ENCODE peak calls at places on chromosomes 12 and 14, in five cellular contexts. G is neural progenitor cell, Z is PC-3, D is kidney epithelial cell, U is heart left ventricle. S is an unnamed sample.

GRCh38 chr12:48043771-48044170 is 39.5 kb upstream of the COL2A1 start:
- DNase-seq in G (no peak), Z (no peak), D (no peak), U (no peak), S (no peak)

GRCh38 chr12:69834566-69834965 is 9.5 kb downstream of the MYRFL start:
- DNase-seq in G (no peak), Z (no peak), D (no peak), U (no peak), S (no peak)

GRCh38 chr12:67358686-67359374 is 89.7 kb downstream of the CAND1 start:
- DNase-seq in G (no peak), Z (no peak), D (peak; percentile 43), U (peak; percentile 28), S (no peak)

GRCh38 chr12:62922539-62922938 is 12.4 kb downstream of the PPM1H start:
- DNase-seq in G (no peak), Z (peak; percentile 84), D (no peak), U (no peak), S (no peak)

GRCh38 chr12:65655074-65655493 is 169.2 kb upstream of the HMGA2 start:
- DNase-seq in G (no peak), Z (peak; percentile 32), D (no peak), U (no peak), S (no peak)

GRCh38 chr14:34361504-34362011 is 100.5 kb downstream of the SPTSSA start:
- DNase-seq in G (no peak), Z (peak; percentile 74), D (no peak), U (peak; percentile 34), S (no peak)

GRCh38 chr12:47282206-47282605 is 202.4 kb upstream of the AMIGO2 start:
- DNase-seq in G (no peak), Z (no peak), D (no peak), U (peak; percentile 45), S (no peak)

GRCh38 chr14:47044841-47045240 is 393.3 kb upstream of the RPL10L start:
- DNase-seq in G (peak; percentile 58), Z (peak; percentile 51), D (no peak), U (no peak), S (no peak)

GRCh38 chr12:32891956-32892355 is 4.6 kb downstream of the PKP2 start:
- DNase-seq in G (peak; percentile 49), Z (peak; percentile 33), D (no peak), U (no peak), S (no peak)

GRCh38 chr12:113519464-113520191 is 48.0 kb upstream of the LHX5 start:
- DNase-seq in G (peak; percentile 43), Z (no peak), D (no peak), U (no peak), S (no peak)

GRCh38 chr14:90091393-90091792 is 29.6 kb downstream of the KCNK13 start:
- DNase-seq in G (no peak), Z (peak; percentile 93), D (peak; percentile 39), U (no peak), S (no peak)

GRCh38 chr14:64707661-64708060 is 3.4 kb downstream of the PLEKHG3 start:
- DNase-seq in G (no peak), Z (peak; percentile 91), D (peak; percentile 88), U (no peak), S (no peak)

GRCh38 chr12:89756638-89757321 is 48.1 kb upstream of the ATP2B1 start:
- DNase-seq in G (no peak), Z (peak; percentile 98), D (peak; percentile 87), U (no peak), S (peak; percentile 93)

GRCh38 chr12:3364661-3365264 is 126.2 kb upstream of the PRMT8 start:
- DNase-seq in G (no peak), Z (no peak), D (no peak), U (no peak), S (no peak)

GRCh38 chr14:75821828-75822521 is 159.8 kb downstream of the TGFB3 start:
- DNase-seq in G (no peak), Z (peak; percentile 79), D (no peak), U (no peak), S (no peak)

GRCh38 chr14:100135784-100136183 is 23.7 kb downstream of the DEGS2 start:
- DNase-seq in G (no peak), Z (no peak), D (no peak), U (no peak), S (no peak)
- TF ChIP-seq CTCF in G (peak; percentile 9), Z (no peak), D (no peak), U (no peak), S (no peak)

DNA sequence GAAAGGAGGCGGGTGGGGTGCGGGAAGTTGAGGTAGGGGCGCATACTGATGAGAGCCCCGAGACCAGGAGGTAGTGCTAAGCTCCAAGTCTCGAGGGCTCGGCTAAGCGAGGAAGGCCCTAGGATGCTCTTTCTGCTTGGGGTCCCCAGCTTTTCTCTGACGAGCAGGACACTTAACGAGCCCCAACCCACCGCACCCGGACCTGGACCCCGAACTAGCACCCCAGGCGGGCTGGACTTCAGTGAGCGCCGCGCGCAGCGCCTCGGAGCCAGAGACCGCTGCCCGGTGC is 4.7 kb upstream of the C1QL4 start:
- DNase-seq in G (no peak), Z (no peak), D (no peak), U (no peak), S (no peak)
- H3K4me3 ChIP-seq in G (peak overlapping the region; percentile 65), Z (no peak overlapping the region), D (no peak overlapping the region), U (peak overlapping the region; percentile 53), S (peak overlapping the region; percentile 29)

DNA sequence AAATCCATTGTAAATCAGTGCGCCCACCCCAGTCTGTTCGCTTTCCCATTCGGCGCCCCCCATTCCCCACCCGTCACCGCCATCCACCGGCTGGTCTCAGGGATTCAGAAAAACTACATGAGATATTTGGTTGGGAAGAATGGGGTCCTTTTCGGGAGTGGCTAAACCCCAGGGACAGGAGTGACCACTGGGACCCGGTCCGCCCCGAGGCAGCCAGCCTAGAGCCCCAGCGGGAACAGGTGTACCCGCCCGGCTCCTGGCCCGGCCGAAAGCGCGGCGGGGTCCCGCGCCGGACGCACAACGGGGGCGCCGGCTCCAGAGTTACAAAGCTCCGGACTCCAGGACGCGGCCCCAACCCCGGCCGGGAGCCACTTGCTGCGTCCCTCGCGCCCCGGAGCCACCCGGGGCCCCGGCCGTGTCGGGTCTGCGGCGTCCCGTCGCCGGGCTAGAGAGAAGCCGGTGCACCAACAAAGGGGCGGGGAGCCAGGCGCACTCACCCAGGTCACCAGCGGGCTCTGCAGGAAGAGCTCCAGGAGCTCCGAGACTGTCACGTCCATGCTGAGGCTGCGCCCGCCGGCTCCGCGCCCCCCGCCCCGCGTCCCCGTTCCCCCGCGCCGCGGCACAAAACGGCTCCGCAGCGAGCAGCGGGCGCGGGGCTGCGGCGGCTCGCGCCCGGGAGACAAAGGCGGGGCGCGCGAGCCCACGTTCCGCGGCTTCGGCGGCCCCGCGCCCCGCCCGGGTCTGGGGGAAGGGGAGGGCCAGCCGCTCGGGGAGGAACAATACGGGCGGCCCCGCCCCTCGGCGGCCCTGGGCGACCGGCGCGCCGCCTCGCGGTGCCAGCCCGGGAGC is at the start of gene CCDC88C:
- DNase-seq in G (peak; percentile 93), Z (peak; percentile 68), D (no peak), U (peak; percentile 66), S (no peak)
- TF ChIP-seq CTCF in G (no peak), Z (peak; percentile 10), D (no peak), U (no peak), S (no peak)

GRCh38 chr12:68623984-68624383 is 13.3 kb downstream of the RAP1B start:
- DNase-seq in G (no peak), Z (peak; percentile 32), D (no peak), U (no peak), S (no peak)

GRCh38 chr12:68620528-68620927 is 9.8 kb downstream of the RAP1B start:
- DNase-seq in G (no peak), Z (no peak), D (no peak), U (no peak), S (no peak)

GRCh38 chr12:68621092-68622081 is 10.7 kb downstream of the RAP1B start:
- DNase-seq in G (no peak), Z (no peak), D (no peak), U (no peak), S (no peak)

GRCh38 chr12:68623059-68623458 is 12.4 kb downstream of the RAP1B start:
- DNase-seq in G (no peak), Z (no peak), D (no peak), U (no peak), S (no peak)

DNA sequence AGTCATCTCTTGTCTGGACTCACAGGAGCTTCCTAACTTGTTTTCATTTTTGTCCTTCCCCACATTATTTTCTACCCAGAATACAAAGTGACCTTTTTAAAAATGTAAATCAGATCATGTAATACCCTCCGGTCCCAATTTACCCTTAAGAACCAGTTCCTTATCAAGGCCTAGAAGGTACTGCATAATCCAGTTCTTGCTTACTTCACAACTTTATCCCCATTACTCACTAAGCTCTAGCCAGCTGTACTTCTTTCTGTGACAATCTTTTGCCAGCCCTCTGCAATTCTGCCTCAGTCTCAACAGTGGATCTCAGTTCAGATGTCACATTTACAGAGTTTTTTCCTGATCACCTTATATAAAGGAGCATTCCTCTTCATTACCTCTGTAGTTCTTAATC is 11.6 kb downstream of the RAP1B start:
- DNase-seq in G (no peak), Z (no peak), D (no peak), U (no peak), S (no peak)
- H3K4me3 ChIP-seq in G (no peak overlapping the region), Z (no peak overlapping the region), D (no peak overlapping the region), U (no peak overlapping the region), S (no peak overlapping the region)

S was measured in HFF-Myc.